ENCODE peak calls at places on chromosomes 4 and X, in four cellular contexts. W is K562, K is HepG2, Z is GM12878. H is an unnamed sample.

GRCh38 chrX:131068945-131069719 is 11.0 kb downstream of the ARHGAP36 start:
- DNase-seq in W (peak), K (peak), Z (no peak), H (peak)

GRCh38 chrX:121322159-121322558 is 274.7 kb downstream of the GLUD2 start:
- DNase-seq in W (peak), K (no peak), Z (no peak), H (no peak)

GRCh38 chrX:153672531-153673397 is 849 bp downstream of the PNCK start:
- DNase-seq in W (peak), K (no peak), Z (no peak), H (no peak)

GRCh38 chr4:56986952-56987351 is 8.3 kb downstream of the POLR2B start:
- DNase-seq in W (no peak), K (no peak), Z (no peak), H (no peak)

GRCh38 chrX:84248226-84248625 is 60.2 kb upstream of the RPS6KA6 start:
- DNase-seq in W (no peak), K (no peak), Z (no peak), H (no peak)

GRCh38 chr4:170005472-170005871 is 20.7 kb downstream of the MFAP3L start:
- DNase-seq in W (no peak), K (no peak), Z (no peak), H (no peak)

GRCh38 chrX:49042581-49043219 is 457 bp downstream of the TFE3 start:
- DNase-seq in W (no peak), K (no peak), Z (no peak), H (peak)

GRCh38 chrX:138704101-138704500 is 7.4 kb downstream of the FGF13 start:
- DNase-seq in W (no peak), K (no peak), Z (no peak), H (no peak)

GRCh38 chrX:21509912-21510311 is 135.7 kb downstream of the CNKSR2 start:
- DNase-seq in W (no peak), K (no peak), Z (no peak), H (no peak)

GRCh38 chrX:47707031-47707780 is 48.2 kb upstream of the UXT start:
- DNase-seq in W (peak), K (no peak), Z (no peak), H (no peak)

GRCh38 chr4:149999485-150000074 is 78.7 kb upstream of the DCLK2 start:
- DNase-seq in W (no peak), K (peak), Z (no peak), H (peak)

GRCh38 chrX:27966955-27967354 is 14.3 kb downstream of the DCAF8L1 start:
- DNase-seq in W (no peak), K (no peak), Z (no peak), H (no peak)

GRCh38 chr4:10354746-10355145 is 102.5 kb downstream of the ZNF518B start:
- DNase-seq in W (no peak), K (no peak), Z (no peak), H (no peak)

GRCh38 chr4:41178372-41179085 is 35.8 kb downstream of the APBB2 start:
- DNase-seq in W (no peak), K (no peak), Z (no peak), H (no peak)

GRCh38 chr4:148359769-148360168 is 82.4 kb downstream of the NR3C2 start:
- DNase-seq in W (no peak), K (no peak), Z (no peak), H (no peak)
- TF ChIP-seq FOXK2 in W (no peak), K (no peak), Z (no peak), H (no peak)

GRCh38 chrX:72621619-72622485 is 49.2 kb upstream of the HDAC8 start:
- DNase-seq in W (no peak), K (no peak), Z (peak), H (no peak)
- TF ChIP-seq BHLHE40 in W (no peak), K (no peak), Z (no peak), H (no peak)

DNA sequence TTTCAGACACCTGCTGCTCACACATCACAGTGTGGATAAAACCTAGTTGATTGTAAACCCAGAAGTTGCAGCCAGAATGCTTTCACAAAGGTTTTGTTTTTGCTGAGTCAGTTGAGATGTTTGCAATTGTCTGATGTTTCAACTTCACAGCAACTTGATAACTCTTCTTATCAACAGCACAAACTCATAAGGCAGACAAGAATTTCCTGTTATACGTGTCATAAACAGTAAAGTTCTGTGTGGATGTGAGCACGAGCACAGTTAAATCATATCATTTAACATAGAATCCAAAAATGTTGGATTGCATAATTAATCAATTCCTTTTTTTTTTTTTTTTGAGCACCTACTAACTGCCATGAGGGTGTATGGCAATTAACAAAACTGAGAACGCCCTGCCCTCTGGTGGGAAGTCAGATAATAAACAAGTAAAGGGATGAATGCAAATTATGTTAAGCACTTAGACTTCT is 512.2 kb downstream of the PDHA2 start:
- DNase-seq in W (no peak), K (peak), Z (no peak), H (peak)
- TF ChIP-seq FOXK2 in W (no peak), K (no peak), Z (no peak), H (no peak)

DNA sequence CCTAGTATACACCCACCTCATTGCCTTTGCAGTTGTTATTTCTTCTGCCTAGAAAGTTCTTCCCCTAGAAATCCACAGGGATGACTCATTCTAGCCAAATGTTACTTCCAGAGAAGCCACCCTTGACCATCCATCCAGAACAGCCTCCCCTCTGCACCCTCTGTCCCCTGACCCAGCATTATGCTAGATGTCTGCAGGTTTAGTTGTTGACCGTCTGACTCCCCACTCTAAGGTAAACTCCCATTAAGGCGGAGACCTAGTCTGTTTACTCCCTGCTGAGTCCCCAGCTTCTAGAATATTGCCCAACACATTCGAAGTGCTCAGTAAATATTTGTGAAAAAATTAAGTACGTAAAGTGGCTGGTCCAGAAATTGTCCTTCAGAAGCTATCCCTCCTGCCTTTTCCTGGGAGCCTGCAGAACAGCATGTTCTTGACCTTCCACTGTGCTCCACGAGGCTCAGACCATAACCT is 11.0 kb downstream of the SRD5A3 start:
- DNase-seq in W (no peak), K (peak), Z (no peak), H (no peak)
- TF ChIP-seq BHLHE40 in W (no peak), K (no peak), Z (no peak), H (no peak)

DNA sequence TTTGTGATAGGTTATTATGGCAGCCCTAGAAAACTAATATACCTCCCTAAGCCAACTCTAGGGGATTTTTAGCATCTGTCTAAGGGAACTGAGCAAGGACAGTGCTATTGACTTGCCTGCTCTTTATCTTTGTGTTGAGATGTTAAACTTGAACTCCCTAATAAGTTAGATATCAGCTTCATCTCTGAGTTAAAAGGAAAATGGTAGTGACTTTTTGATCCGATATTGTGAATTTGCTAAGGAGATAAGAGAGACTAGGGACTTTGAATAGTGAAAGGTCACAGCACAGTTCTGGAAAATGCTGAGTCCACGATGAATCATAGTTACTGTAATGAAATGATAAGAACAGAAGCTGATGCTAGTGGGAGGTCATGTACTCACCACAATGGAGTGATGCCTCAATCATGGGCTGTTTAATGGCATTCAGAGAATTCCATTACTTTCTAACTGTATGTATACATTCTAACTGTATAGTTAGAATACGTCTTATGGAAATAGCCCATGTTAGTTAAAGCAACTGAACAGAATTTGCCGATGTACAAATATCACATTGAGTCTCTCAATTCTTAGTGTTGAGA is 147.2 kb downstream of the GLRA3 start:
- DNase-seq in W (peak), K (no peak), Z (no peak), H (no peak)
- TF ChIP-seq FOXK2 in W (peak), K (no peak), Z (no peak), H (no peak)